ENCODE peak calls at places on chromosomes 16 and 17, in five cellular contexts. Y, A, W, M and S are unnamed samples.

GRCh38 chr16:52751035-52751434 is 204.1 kb upstream of the TOX3 start:
- DNase-seq in Y (no peak), A (no peak), W (no peak), M (no peak), S (no peak)

GRCh38 chr17:5607946-5608345 is 23.6 kb upstream of the NLRP1 start:
- DNase-seq in M (no peak), Y (no peak), A (no peak), W (no peak), S (no peak)

GRCh38 chr16:578870-579405 is 9.2 kb downstream of the PIGQ start:
- DNase-seq in M (peak), A (peak), W (peak), Y (no peak), S (peak)

GRCh38 chr17:71438631-71439146 is 682.1 kb upstream of the SOX9 start:
- DNase-seq in Y (no peak), A (peak), W (peak), M (peak), S (peak)

GRCh38 chr16:11539635-11540034 is 47.1 kb downstream of the LITAF start:
- DNase-seq in W (no peak), M (no peak), Y (no peak), A (no peak), S (no peak)

GRCh38 chr17:60345233-60345632 is 46.7 kb downstream of the USP32 start:
- DNase-seq in A (no peak), M (no peak), W (no peak), Y (no peak), S (no peak)

GRCh38 chr16:68564367-68564985 is 25.4 kb downstream of the ZFP90 start:
- DNase-seq in W (no peak), A (peak), Y (no peak), M (peak), S (peak)

GRCh38 chr17:81003711-81004335 is 12.2 kb downstream of the CHMP6 start:
- DNase-seq in A (no peak), M (no peak), W (peak), Y (no peak), S (peak)

GRCh38 chr16:30904114-30904780 is 7.8 kb downstream of the CTF1 start:
- DNase-seq in W (no peak), A (no peak), Y (no peak), M (no peak), S (no peak)

GRCh38 chr16:84281077-84281476 is 13.6 kb upstream of the WFDC1 start:
- DNase-seq in W (peak), M (peak), Y (no peak), A (peak), S (peak)

GRCh38 chr16:81796035-81796434 is 16.9 kb downstream of the PLCG2 start:
- DNase-seq in Y (no peak), A (no peak), M (no peak), W (no peak), S (no peak)

GRCh38 chr16:89720859-89721643 is at the start of the genes VPS9D1 and ZNF276:
- DNase-seq in A (peak), Y (peak), W (peak), M (peak), S (peak)

GRCh38 chr16:28136751-28137434 is 73.4 kb upstream of the GSG1L start:
- DNase-seq in M (no peak), W (no peak), A (peak), Y (peak), S (peak)

GRCh38 chr16:78746718-78747117 is 647.3 kb downstream of the WWOX start:
- DNase-seq in M (no peak), Y (no peak), W (no peak), A (no peak), S (no peak)